ENCODE peak calls at places on chromosomes 2 and 18, in nine cellular contexts. S is occipital lobe; L is T-cell; O is PC-9; T is CD8-positive, alpha-beta T cell; Y is stimulated activated CD8-positive, alpha-beta memory T cell treated with anti-CD3 and anti-CD28 coated beads, Interleukin-15, amount 100 ng/mL, for 4 hours; P is B cell; D is dermis blood vessel endothelial cell; U is iPS DF 19.7. Z is an unnamed sample.

GRCh38 chr2:76296400-76296799 is 585.7 kb upstream of the GCFC2 start:
- DNase-seq in D (no peak), Y (no peak), O (no peak), U (no peak), T (no peak), S (no peak), P (no peak), L (no peak), Z (no peak)

GRCh38 chr2:67516899-67517530 is 119.9 kb downstream of the ETAA1 start:
- DNase-seq in S (no peak), U (no peak), L (no peak), Y (no peak), D (no peak), T (no peak), P (no peak), O (no peak), Z (no peak)

GRCh38 chr2:166156985-166157490 is 29.2 kb upstream of the SCN1A start:
- DNase-seq in Y (no peak), L (no peak), S (no peak), T (no peak), O (no peak), U (no peak), P (no peak), D (no peak), Z (no peak)

GRCh38 chr2:3603536-3604206 is 8.8 kb downstream of the COLEC11 start:
- DNase-seq in Y (no peak), D (no peak), P (no peak), L (no peak), T (no peak), S (no peak), U (no peak), O (no peak), Z (no peak)

GRCh38 chr18:75478996-75479870 is 51.7 kb upstream of the SMIM21 start:
- DNase-seq in O (no peak), U (no peak), S (no peak), Y (no peak), L (no peak), P (no peak), T (no peak), D (peak; percentile 81), Z (no peak)

GRCh38 chr2:176115883-176116813 is at the start of gene HOXD10:
- DNase-seq in S (no peak), L (no peak), T (no peak), Y (no peak), U (no peak), O (no peak), P (no peak), D (peak; percentile 98), Z (no peak)

GRCh38 chr18:42409005-42409404 is 454.0 kb downstream of the PIK3C3 start:
- DNase-seq in O (no peak), S (no peak), Y (no peak), U (no peak), L (no peak), T (no peak), D (no peak), P (no peak), Z (no peak)

GRCh38 chr2:85763831-85764230 is 10.0 kb downstream of the ATOH8 start:
- DNase-seq in P (no peak), T (no peak), U (no peak), O (no peak), L (no peak), S (no peak), Y (no peak), D (no peak), Z (no peak)

GRCh38 chr2:1755436-1756191 is 11.3 kb upstream of the PXDN start:
- DNase-seq in U (no peak), D (peak; percentile 75), O (no peak), Y (no peak), L (no peak), P (no peak), T (no peak), S (no peak), Z (no peak)

GRCh38 chr2:127420039-127420864 is 2.0 kb downstream of the PROC start:
- DNase-seq in S (no peak), O (no peak), L (no peak), P (no peak), Y (no peak), D (no peak), U (no peak), T (no peak), Z (no peak)

GRCh38 chr18:44396550-44396949 is 284.1 kb upstream of the SETBP1 start:
- DNase-seq in T (no peak), Y (no peak), U (no peak), S (no peak), L (no peak), D (no peak), P (no peak), O (no peak), Z (no peak)

GRCh38 chr2:70946832-70947442 is 11.2 kb downstream of the ATP6V1B1 start:
- DNase-seq in O (no peak), Y (no peak), D (peak; percentile 81), S (no peak), P (no peak), U (no peak), T (peak; percentile 50), L (peak; percentile 37), Z (no peak)

GRCh38 chr2:122804494-122804893 is 1049.0 kb downstream of the TSN start:
- DNase-seq in S (no peak), O (no peak), D (no peak), U (no peak), P (no peak), Y (no peak), L (no peak), T (no peak), Z (no peak)

GRCh38 chr2:189304360-189304759 is 124.8 kb upstream of the COL5A2 start:
- DNase-seq in U (no peak), T (peak; percentile 26), O (no peak), D (no peak), L (peak; percentile 69), S (no peak), P (no peak), Y (no peak), Z (no peak)

GRCh38 chr2:122236152-122236892 is 480.9 kb downstream of the TSN start:
- DNase-seq in O (peak; percentile 74), D (no peak), S (no peak), L (no peak), U (no peak), T (no peak), Y (no peak), P (no peak), Z (no peak)

GRCh38 chr2:28338046-28338753 is 54.5 kb upstream of the FOSL2 start:
- DNase-seq in L (no peak), Y (no peak), T (no peak), O (no peak), D (peak; percentile 74), P (no peak), S (no peak), U (no peak), Z (no peak)